ENCODE peak calls at places on chromosomes 12 and 14, in six cellular contexts. K, W, Z, J, X and B are unnamed samples. For H3K4me1, the result is how much of the 10 kb centered on the place peaks cover.

GRCh38 chr12:24846689-24847088 is 102.2 kb downstream of the BCAT1 start:
- DNase-seq in K (no peak), W (no peak), Z (no peak), J (no peak), X (no peak), B (no peak)

GRCh38 chr14:63761356-63762117 is 33.7 kb upstream of the SGPP1 start:
- DNase-seq in K (no peak), W (no peak), Z (no peak), J (no peak), X (no peak), B (no peak)

GRCh38 chr14:95039993-95040348 is 117.4 kb downstream of the DICER1 start:
- DNase-seq in K (no peak), W (peak), Z (no peak), J (no peak), X (peak), B (peak)

GRCh38 chr12:45259732-45260480 is 44.0 kb downstream of the ANO6 start:
- DNase-seq in K (peak), W (no peak), Z (no peak), J (no peak), X (no peak), B (no peak)

GRCh38 chr12:40002178-40003169 is 103.4 kb downstream of the SLC2A13 start:
- DNase-seq in K (peak), W (no peak), Z (no peak), J (no peak), X (peak), B (no peak)

GRCh38 chr12:113996026-113996425 is 29.9 kb upstream of the RBM19 start:
- DNase-seq in K (peak), W (no peak), Z (no peak), J (no peak), X (no peak), B (no peak)

GRCh38 chr12:45209784-45210183 is 6.1 kb upstream of the ANO6 start:
- DNase-seq in K (no peak), W (no peak), Z (no peak), J (no peak), X (no peak), B (no peak)

GRCh38 chr12:54215990-54216579 is 27.3 kb upstream of the SMUG1 start:
- DNase-seq in K (no peak), W (no peak), Z (no peak), J (peak), X (no peak), B (no peak)

GRCh38 chr12:41277019-41277770 is 89.1 kb downstream of the PDZRN4 start:
- DNase-seq in K (peak), W (no peak), Z (no peak), J (no peak), X (no peak), B (no peak)

GRCh38 chr12:12927211-12928079 is 24.5 kb downstream of the GPRC5D start:
- DNase-seq in K (peak), W (peak), Z (no peak), J (peak), X (peak), B (no peak)

GRCh38 chr12:108310489-108310888 is 28.6 kb downstream of the CMKLR1 start:
- DNase-seq in K (no peak), W (no peak), Z (no peak), J (no peak), X (no peak), B (no peak)

GRCh38 chr12:52037248-52037861 is 13.9 kb upstream of the NR4A1 start:
- DNase-seq in K (no peak), W (peak), Z (no peak), J (peak), X (peak), B (no peak)

GRCh38 chr14:88983755-88984154 is 159.3 kb downstream of the TTC8 start:
- DNase-seq in K (no peak), W (no peak), Z (no peak), J (no peak), X (no peak), B (no peak)

GRCh38 chr14:79057333-79057732 is 887.2 kb downstream of the NRXN3 start:
- DNase-seq in K (no peak), W (no peak), Z (no peak), J (no peak), X (no peak), B (no peak)

GRCh38 chr12:76183459-76184186 is 99.1 kb upstream of the NAP1L1 start:
- DNase-seq in K (peak), W (no peak), Z (peak), J (no peak), X (no peak), B (no peak)

GRCh38 chr12:46549527-46550265 is 177.1 kb upstream of the SLC38A2 start:
- DNase-seq in K (no peak), W (no peak), Z (no peak), J (no peak), X (no peak), B (no peak)

GRCh38 chr12:1013618-1014489 is 22.8 kb downstream of the ERC1 start:
- DNase-seq in K (no peak), W (no peak), Z (no peak), J (no peak), X (no peak), B (no peak)

GRCh38 chr14:54715244-54715643 is 148.3 kb downstream of the SAMD4A start:
- DNase-seq in K (no peak), W (no peak), Z (no peak), J (no peak), X (no peak), B (no peak)

GRCh38 chr12:11628353-11628752 is 21.1 kb upstream of the ETV6 start:
- DNase-seq in K (no peak), W (no peak), Z (no peak), J (no peak), X (no peak), B (no peak)

DNA sequence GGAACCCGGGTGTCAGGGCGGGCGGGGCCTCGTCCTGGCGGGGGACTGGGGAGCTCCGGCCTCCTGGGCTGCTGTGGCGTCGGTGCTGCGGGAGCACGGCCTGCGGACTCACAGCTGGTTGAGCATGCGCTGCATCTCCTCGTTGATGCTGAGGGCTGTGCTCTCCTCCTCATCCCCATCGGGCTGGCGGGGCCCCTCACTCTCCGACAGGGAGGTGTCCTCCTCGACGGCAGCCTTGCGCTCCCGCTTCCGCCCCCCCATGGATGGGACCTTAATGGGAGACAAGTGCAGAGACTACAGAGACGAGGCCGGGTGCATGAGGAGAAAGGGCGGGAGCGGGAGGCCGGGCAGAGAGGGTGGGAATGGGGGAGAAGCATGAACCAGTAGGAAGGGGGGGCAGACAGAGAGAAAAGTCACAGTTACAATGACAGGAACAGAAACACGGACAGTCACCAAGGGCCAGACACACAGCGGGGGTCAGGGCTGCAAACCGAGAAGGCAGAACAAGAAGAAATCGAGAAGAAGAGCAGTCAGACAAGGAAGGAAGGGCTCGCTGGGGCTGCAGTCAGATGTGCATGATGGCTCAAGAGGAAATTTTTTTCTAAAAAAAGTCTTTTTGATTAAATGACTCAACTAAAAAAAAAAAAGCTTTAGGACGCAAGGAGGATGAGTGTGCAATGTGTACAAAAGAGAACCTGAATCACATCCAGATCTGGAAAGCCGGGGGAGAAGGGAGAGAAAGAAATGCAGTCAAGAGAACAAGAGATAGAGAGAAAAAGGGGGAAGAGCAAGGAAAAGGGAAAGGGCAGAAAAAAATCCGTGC is 7.1 kb downstream of the IFFO1 start:
- DNase-seq in K (no peak), W (peak), Z (no peak), J (peak), X (no peak), B (no peak)
- H3K4me3 ChIP-seq in K (no peak), W (no peak), Z (no peak), J (peak), X (no peak), B (no peak)

DNA sequence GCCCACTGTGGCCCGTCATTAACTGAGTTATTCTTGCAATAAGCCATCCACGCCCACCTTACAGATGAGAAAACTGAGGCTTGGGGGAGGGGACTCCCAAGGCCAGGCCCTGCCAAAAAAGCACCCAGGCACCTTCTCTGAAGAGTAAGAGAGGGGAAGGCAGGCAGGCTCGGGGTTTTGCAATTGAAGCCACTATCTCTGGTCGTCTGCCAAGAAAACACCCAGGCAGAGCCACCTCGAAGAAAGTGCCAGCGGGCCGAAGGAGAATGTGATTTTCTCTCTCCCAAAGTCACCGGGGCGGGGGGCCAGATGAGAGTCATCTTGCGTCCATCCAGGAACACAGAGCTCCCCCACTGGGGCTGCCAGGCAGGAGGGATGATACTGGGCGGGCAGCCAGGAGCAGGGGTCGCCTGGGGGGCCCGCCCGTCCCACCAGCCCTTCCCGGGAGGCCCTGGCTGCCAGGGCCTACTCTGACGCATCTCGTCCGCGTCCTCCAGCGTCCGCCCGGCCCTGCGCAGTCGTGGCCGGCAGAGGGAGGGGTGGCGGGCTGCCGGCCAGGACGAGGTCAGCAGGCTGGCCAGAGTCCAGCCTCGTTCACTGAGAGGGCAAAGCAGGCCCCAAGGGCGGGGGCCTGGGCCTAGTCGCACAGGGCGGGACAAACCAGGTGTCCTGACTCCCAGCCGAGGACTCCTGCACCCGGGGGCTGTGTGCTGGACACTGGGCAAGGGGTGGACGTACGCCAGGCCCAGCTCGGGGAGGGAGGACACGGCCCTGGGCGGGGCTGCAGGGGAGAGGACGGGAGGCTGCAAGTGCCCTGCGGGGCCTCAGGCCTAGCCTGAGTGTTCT is 74.4 kb downstream of the RFLNA start:
- DNase-seq in K (peak), W (peak), Z (peak), J (peak), X (peak), B (no peak)
- H3K4me1 ChIP-seq in K (under half), W (half or more), Z (half or more), J (under half), X (half or more), B (half or more)

DNA sequence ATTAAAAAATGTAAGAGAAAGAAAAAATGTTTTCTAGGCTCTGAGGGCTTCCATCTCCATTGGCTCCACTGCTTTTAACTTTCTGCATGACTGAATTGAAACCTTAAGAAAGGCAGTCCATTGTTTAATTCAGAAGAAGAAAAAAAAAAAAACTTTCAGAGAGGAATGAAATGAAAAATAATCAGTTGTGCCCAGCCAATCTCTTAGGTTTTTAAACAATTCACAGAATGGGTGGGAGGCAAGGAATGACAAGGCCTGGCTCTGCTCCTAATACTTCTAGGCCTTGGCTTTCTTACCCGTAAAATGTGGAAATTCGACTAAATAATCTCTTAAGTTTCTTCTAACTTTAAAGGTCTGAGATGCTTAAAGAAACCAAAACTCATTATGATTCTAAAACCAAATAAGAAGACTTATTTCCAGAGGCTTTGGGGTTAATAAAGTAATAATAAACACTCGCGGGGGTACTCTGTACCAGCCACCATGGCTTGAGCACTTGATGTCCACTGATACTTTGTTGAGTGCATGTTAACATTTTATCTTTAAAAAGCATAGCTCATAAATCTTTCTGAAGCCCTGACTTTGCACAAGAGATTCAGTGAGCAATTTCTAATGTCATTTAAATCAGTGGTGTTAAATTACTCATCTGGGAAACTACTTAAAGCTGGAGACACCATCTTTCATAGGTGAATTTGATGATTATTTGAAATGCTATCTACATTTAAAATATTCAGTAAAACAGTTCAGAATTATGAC is 49.6 kb downstream of the STON2 start:
- DNase-seq in K (no peak), W (no peak), Z (no peak), J (no peak), X (no peak), B (no peak)
- TF ChIP-seq EP300 in K (no peak), W (no peak), Z (no peak), J (no peak), X (no peak), B (no peak)

GRCh38 chr14:76376878-76377523 is 1.1 kb downstream of the ESRRB start:
- DNase-seq in K (no peak), W (no peak), Z (no peak), J (no peak), X (no peak), B (no peak)
- H3K4me3 ChIP-seq in K (no peak), W (peak), Z (peak), J (no peak), X (no peak), B (peak)

GRCh38 chr14:99554184-99554583 is 49.8 kb downstream of the CCDC85C start:
- DNase-seq in K (no peak), W (no peak), Z (no peak), J (no peak), X (peak), B (no peak)

GRCh38 chr14:99550387-99550992 is 53.5 kb downstream of the CCDC85C start:
- DNase-seq in K (no peak), W (no peak), Z (no peak), J (no peak), X (no peak), B (no peak)

GRCh38 chr14:99552572-99553216 is 51.3 kb downstream of the CCDC85C start:
- DNase-seq in K (peak), W (no peak), Z (no peak), J (no peak), X (peak), B (no peak)

GRCh38 chr14:99551034-99551922 is 52.7 kb downstream of the CCDC85C start:
- DNase-seq in K (no peak), W (no peak), Z (no peak), J (no peak), X (no peak), B (no peak)

GRCh38 chr14:99552021-99552553 is 51.9 kb downstream of the CCDC85C start:
- DNase-seq in K (no peak), W (no peak), Z (no peak), J (no peak), X (no peak), B (no peak)
- H3K4me1 ChIP-seq in K (half or more), W (half or more), Z (under half), J (under half), X (half or more), B (under half)

GRCh38 chr12:2285462-2285861 is 232.7 kb downstream of the CACNA1C start:
- DNase-seq in K (no peak), W (no peak), Z (no peak), J (no peak), X (no peak), B (no peak)

GRCh38 chr12:2283910-2284309 is 231.1 kb downstream of the CACNA1C start:
- DNase-seq in K (no peak), W (no peak), Z (no peak), J (no peak), X (no peak), B (no peak)

GRCh38 chr12:2284857-2285256 is 232.1 kb downstream of the CACNA1C start:
- DNase-seq in K (peak), W (peak), Z (peak), J (peak), X (peak), B (no peak)

GRCh38 chr12:2283480-2283879 is 230.7 kb downstream of the CACNA1C start:
- DNase-seq in K (no peak), W (no peak), Z (no peak), J (no peak), X (no peak), B (no peak)

DNA sequence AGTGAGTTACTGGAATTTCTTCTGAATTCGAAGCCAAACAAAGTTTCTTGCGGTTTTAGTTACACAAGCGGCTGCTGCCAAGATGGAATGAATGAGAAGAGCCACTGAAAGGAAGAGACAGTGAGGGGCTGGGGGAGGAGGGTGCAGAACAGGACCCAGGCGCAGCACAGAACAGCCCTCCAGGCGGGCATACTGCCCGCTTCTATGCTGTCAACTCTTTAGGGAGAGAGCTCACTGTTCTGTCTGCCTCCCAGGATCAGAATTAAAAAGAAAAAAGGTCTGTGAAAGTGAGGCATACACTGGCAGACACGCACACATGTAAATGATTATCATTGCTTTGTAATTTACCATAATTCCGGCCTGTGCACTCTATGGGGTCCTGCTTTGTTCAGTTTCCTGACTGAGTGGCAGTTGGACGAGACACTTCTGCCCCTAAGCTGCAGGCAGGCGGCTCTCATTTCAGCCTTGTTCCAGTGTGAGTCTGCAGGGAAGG is 231.6 kb downstream of the CACNA1C start:
- DNase-seq in K (no peak), W (no peak), Z (no peak), J (no peak), X (no peak), B (no peak)
- TF ChIP-seq EP300 in K (no peak), W (no peak), Z (no peak), J (no peak), X (no peak), B (no peak)

GRCh38 chr12:131583085-131583712 is 127.7 kb upstream of the SFSWAP start:
- DNase-seq in K (no peak), W (no peak), Z (no peak), J (no peak), X (no peak), B (no peak)
- H3K4me3 ChIP-seq in K (no peak), W (no peak), Z (no peak), J (no peak), X (no peak), B (no peak)

GRCh38 chr12:67650528-67651379 is 2.2 kb downstream of the DYRK2 start:
- DNase-seq in K (no peak), W (no peak), Z (no peak), J (peak), X (no peak), B (no peak)

GRCh38 chr12:67649165-67650126 is 901 bp downstream of the DYRK2 start:
- DNase-seq in K (no peak), W (peak), Z (no peak), J (peak), X (peak), B (no peak)

GRCh38 chr12:67648306-67649164 is at the start of gene DYRK2:
- DNase-seq in K (peak), W (peak), Z (peak), J (peak), X (peak), B (no peak)

GRCh38 chr12:67651380-67651695 is 2.8 kb downstream of the DYRK2 start:
- DNase-seq in K (peak), W (no peak), Z (no peak), J (no peak), X (no peak), B (no peak)

GRCh38 chr12:67650127-67650495 is 1.6 kb downstream of the DYRK2 start:
- DNase-seq in K (no peak), W (no peak), Z (peak), J (peak), X (no peak), B (no peak)
- H3K4me1 ChIP-seq in K (under half), W (under half), Z (half or more), J (under half), X (half or more), B (half or more)

GRCh38 chr12:2075558-2076195 is 22.9 kb downstream of the CACNA1C start:
- DNase-seq in K (no peak), W (peak), Z (no peak), J (no peak), X (no peak), B (no peak)
- TF ChIP-seq EP300 in K (no peak), W (peak), Z (no peak), J (no peak), X (peak), B (peak)